ENCODE peak calls at places on chromosomes 13 and 19, in four cellular contexts. M, U, N and P are unnamed samples.
A peak's percentile ranks its signal among the peaks of the same experiment; 100 is the strongest.

GRCh38 chr19:38691938-38692457 is 44.5 kb downstream of the ACTN4 start:
- DNase-seq in N (no peak), M (peak; percentile 75), U (no peak), P (peak; percentile 89)

GRCh38 chr13:48078251-48078656 is 16.6 kb downstream of the MED4 start:
- DNase-seq in U (peak; percentile 68), M (peak; percentile 21), N (peak; percentile 42), P (no peak)

GRCh38 chr19:54325194-54325621 is 12.2 kb upstream of the LILRA5 start:
- DNase-seq in U (no peak), N (peak; percentile 30), M (peak; percentile 55), P (peak; percentile 59)

GRCh38 chr19:9958451-9958850 is 22.1 kb upstream of the OLFM2 start:
- DNase-seq in U (no peak), M (no peak), N (no peak), P (no peak)

GRCh38 chr13:98652721-98653470 is 76.0 kb upstream of the STK24 start:
- DNase-seq in M (no peak), U (no peak), N (no peak), P (no peak)

GRCh38 chr19:10230155-10230903 is 802 bp downstream of the S1PR2 start:
- DNase-seq in U (no peak), M (no peak), N (no peak), P (peak; percentile 83)

GRCh38 chr19:4183967-4184717 is 1.7 kb downstream of the ANKRD24 start:
- DNase-seq in M (no peak), U (no peak), N (no peak), P (no peak)

GRCh38 chr13:41563501-41564001 is 106.2 kb downstream of the RGCC start:
- DNase-seq in N (peak; percentile 57), M (peak; percentile 13), U (no peak), P (no peak)

GRCh38 chr19:39083599-39083982 is 577 bp upstream of the ACP7 start:
- DNase-seq in U (no peak), N (no peak), M (no peak), P (no peak)

GRCh38 chr13:27790523-27790922 is 1.8 kb upstream of the GSX1 start:
- DNase-seq in N (no peak), U (no peak), M (no peak), P (no peak)

GRCh38 chr13:100300708-100301107 is 211.8 kb downstream of the PCCA start:
- DNase-seq in M (no peak), N (no peak), U (no peak), P (no peak)

GRCh38 chr19:37361994-37362393 is 8.9 kb upstream of the ZNF527 start:
- DNase-seq in N (no peak), U (no peak), M (no peak), P (no peak)

GRCh38 chr19:28020631-28021315 is 1192.2 kb downstream of the UQCRFS1 start:
- DNase-seq in M (no peak), N (no peak), U (no peak), P (no peak)

GRCh38 chr19:6652214-6653094 is 17.5 kb downstream of the TNFSF14 start:
- DNase-seq in N (no peak), U (no peak), M (no peak), P (no peak)

GRCh38 chr13:31022491-31022890 is 90.0 kb downstream of the TEX26 start:
- DNase-seq in M (no peak), U (no peak), N (no peak), P (no peak)

GRCh38 chr19:4566402-4567051 is 7.0 kb upstream of the SEMA6B start:
- DNase-seq in U (no peak), M (no peak), N (no peak), P (peak; percentile 17)

GRCh38 chr19:1668339-1669123 is 16.1 kb upstream of the TCF3 start:
- DNase-seq in M (no peak), U (no peak), N (no peak), P (no peak)

GRCh38 chr13:49165798-49166752 is 54.1 kb upstream of the MLNR start:
- DNase-seq in U (no peak), N (no peak), M (no peak), P (no peak)

GRCh38 chr13:101565327-101565726 is 112.9 kb downstream of the ITGBL1 start:
- DNase-seq in M (no peak), U (no peak), N (no peak), P (no peak)

GRCh38 chr13:33518442-33518841 is 232.9 kb upstream of the STARD13 start:
- DNase-seq in M (no peak), U (no peak), N (no peak), P (no peak)

GRCh38 chr19:17673937-17674799 is 14.0 kb downstream of the UNC13A start:
- DNase-seq in M (no peak), U (no peak), N (no peak), P (peak; percentile 54)

GRCh38 chr13:44819245-44819644 is 170.0 kb downstream of the NUFIP1 start:
- DNase-seq in N (peak; percentile 57), U (no peak), M (peak; percentile 79), P (no peak)

GRCh38 chr19:48681127-48681470 is 8.3 kb upstream of the NTN5 start:
- DNase-seq in U (no peak), M (no peak), N (no peak), P (no peak)

GRCh38 chr19:42089191-42089750 is 13.3 kb downstream of the ZNF574 start:
- DNase-seq in N (no peak), M (no peak), U (no peak), P (no peak)

GRCh38 chr19:42089772-42090171 is 13.8 kb downstream of the ZNF574 start:
- DNase-seq in M (no peak), U (no peak), N (no peak), P (no peak)

GRCh38 chr19:42088471-42089190 is 12.7 kb downstream of the ZNF574 start:
- DNase-seq in N (no peak), M (no peak), U (no peak), P (no peak)

GRCh38 chr19:42086188-42086736 is 10.3 kb downstream of the ZNF574 start:
- DNase-seq in N (no peak), U (no peak), M (no peak), P (no peak)

GRCh38 chr19:42086770-42087550 is 11.0 kb downstream of the ZNF574 start:
- DNase-seq in N (no peak), U (no peak), M (no peak), P (no peak)
- TF ChIP-seq PBX3 in N (no peak), U (no peak), M (no peak), P (no peak)

GRCh38 chr19:30664358-30665058 is 292.3 kb downstream of the ZNF536 start:
- DNase-seq in U (no peak), M (peak; percentile 31), N (peak; percentile 84), P (peak; percentile 51)

GRCh38 chr19:30662211-30662861 is 290.2 kb downstream of the ZNF536 start:
- DNase-seq in M (no peak), N (peak; percentile 44), U (no peak), P (no peak)

GRCh38 chr19:30656520-30657100 is 284.4 kb downstream of the ZNF536 start:
- DNase-seq in U (no peak), N (no peak), M (no peak), P (no peak)

GRCh38 chr19:30665449-30665848 is 293.3 kb downstream of the ZNF536 start:
- DNase-seq in U (no peak), N (no peak), M (no peak), P (no peak)

GRCh38 chr19:30659638-30660037 is 287.5 kb downstream of the ZNF536 start:
- DNase-seq in N (no peak), M (no peak), U (no peak), P (no peak)
- TF ChIP-seq PBX3 in N (no peak), M (no peak), U (no peak), P (no peak)

GRCh38 chr19:15935167-15935702 is 906 bp upstream of the CYP4F11 start:
- DNase-seq in U (no peak), N (peak; percentile 39), M (no peak), P (no peak)
- TF ChIP-seq PBX3 in U (no peak), N (no peak), M (no peak), P (no peak)

GRCh38 chr13:40558656-40559055 is 107.8 kb downstream of the FOXO1 start:
- DNase-seq in N (no peak), U (no peak), M (no peak), P (no peak)
- TF ChIP-seq PBX3 in N (no peak), U (no peak), M (no peak), P (no peak)